ENCODE peak calls at places on chromosomes 5 and 9, in six cellular contexts. T is sigmoid colon, G is hepatocyte, U is fibroblast of villous mesenchyme, J is fibroblast of mammary gland, M is Panc1. V is an unnamed sample.
A peak's percentile ranks its signal among the peaks of the same experiment; 100 is the strongest.

GRCh38 chr9:85541876-85542275 is 199.9 kb downstream of the AGTPBP1 start:
- DNase-seq in T (no peak), G (no peak), U (no peak), J (no peak), M (no peak), V (peak; percentile 12)

GRCh38 chr9:18544456-18544855 is 70.5 kb downstream of the ADAMTSL1 start:
- DNase-seq in T (no peak), G (no peak), U (no peak), J (peak; percentile 66), M (no peak), V (no peak)

GRCh38 chr9:101047848-101048402 is 19.4 kb downstream of the PLPPR1 start:
- DNase-seq in T (no peak), G (no peak), U (no peak), J (peak; percentile 2), M (no peak), V (no peak)

GRCh38 chr5:135364416-135365262 is 34.4 kb downstream of the MACROH2A1 start:
- DNase-seq in T (no peak), G (no peak), U (no peak), J (no peak), M (no peak), V (no peak)

GRCh38 chr9:136098844-136099243 is 3.8 kb upstream of the NACC2 start:
- DNase-seq in T (no peak), G (no peak), U (no peak), J (no peak), M (no peak), V (peak; percentile 38)

GRCh38 chr5:32027717-32028321 is 146.3 kb downstream of the GOLPH3 start:
- DNase-seq in T (peak; percentile 88), G (peak; percentile 84), U (peak; percentile 99), J (peak; percentile 100), M (peak; percentile 36), V (peak; percentile 99)

GRCh38 chr9:94772654-94773303 is 46.3 kb downstream of the AOPEP start:
- DNase-seq in T (no peak), G (peak; percentile 63), U (peak; percentile 34), J (peak; percentile 31), M (no peak), V (peak; percentile 23)

GRCh38 chr5:34717426-34718327 is 61.5 kb downstream of the RAI14 start:
- DNase-seq in T (no peak), G (peak; percentile 25), U (peak; percentile 97), J (peak; percentile 97), M (peak; percentile 33), V (peak; percentile 97)

GRCh38 chr5:96629774-96630173 is 32.4 kb upstream of the CAST start:
- DNase-seq in T (no peak), G (no peak), U (peak; percentile 83), J (peak; percentile 94), M (peak; percentile 54), V (peak; percentile 97)

GRCh38 chr5:97019435-97020117 is 83.7 kb downstream of the LNPEP start:
- DNase-seq in T (no peak), G (peak; percentile 16), U (peak; percentile 31), J (no peak), M (no peak), V (peak; percentile 62)

GRCh38 chr9:98522487-98522886 is 186.2 kb downstream of the GABBR2 start:
- DNase-seq in T (no peak), G (no peak), U (no peak), J (peak; percentile 15), M (no peak), V (no peak)

GRCh38 chr5:14458414-14458813 is 123.2 kb upstream of the OTULINL start:
- DNase-seq in T (no peak), G (no peak), U (no peak), J (no peak), M (no peak), V (no peak)

GRCh38 chr5:157963761-157964160 is 104.8 kb upstream of the CLINT1 start:
- DNase-seq in T (no peak), G (no peak), U (no peak), J (peak; percentile 31), M (no peak), V (no peak)

GRCh38 chr5:155883966-155884555 is 442.9 kb upstream of the SGCD start:
- DNase-seq in T (no peak), G (peak; percentile 33), U (no peak), J (no peak), M (no peak), V (no peak)

GRCh38 chr9:92325269-92325990 is at the start of the genes CENPP and NOL8:
- DNase-seq in T (peak; percentile 90), G (peak; percentile 94), U (peak; percentile 92), J (peak; percentile 89), M (peak; percentile 60), V (peak; percentile 92)

GRCh38 chr5:72324186-72324825 is 4.1 kb downstream of the PTCD2 start:
- DNase-seq in T (no peak), G (no peak), U (no peak), J (peak; percentile 31), M (no peak), V (no peak)

GRCh38 chr5:2591777-2592453 is 159.6 kb downstream of the IRX2 start:
- DNase-seq in T (no peak), G (no peak), U (no peak), J (no peak), M (no peak), V (no peak)

GRCh38 chr5:159198063-159199036 is 11.0 kb downstream of the RNF145 start:
- DNase-seq in T (no peak), G (no peak), U (no peak), J (no peak), M (no peak), V (no peak)

GRCh38 chr9:93810028-93810971 is 144.9 kb downstream of the BARX1 start:
- DNase-seq in T (no peak), G (no peak), U (no peak), J (no peak), M (no peak), V (no peak)

GRCh38 chr9:74006935-74007334 is 490.2 kb upstream of the RORB start:
- DNase-seq in T (no peak), G (no peak), U (peak; percentile 42), J (peak; percentile 63), M (no peak), V (peak; percentile 74)

GRCh38 chr9:128098936-128099931 is 28.3 kb downstream of the PTGES2 start:
- DNase-seq in T (no peak), G (peak; percentile 48), U (peak; percentile 58), J (peak; percentile 28), M (no peak), V (peak; percentile 58)

GRCh38 chr5:134440185-134440755 is 28.6 kb upstream of the CDKN2AIPNL start:
- DNase-seq in T (no peak), G (no peak), U (no peak), J (no peak), M (no peak), V (no peak)

GRCh38 chr9:15901572-15901971 is 348.7 kb downstream of the CCDC171 start:
- DNase-seq in T (no peak), G (no peak), U (no peak), J (no peak), M (no peak), V (no peak)

GRCh38 chr5:27241564-27242257 is 203.3 kb upstream of the CDH9 start:
- DNase-seq in T (no peak), G (peak; percentile 51), U (peak; percentile 96), J (peak; percentile 98), M (peak; percentile 68), V (peak; percentile 98)

DNA sequence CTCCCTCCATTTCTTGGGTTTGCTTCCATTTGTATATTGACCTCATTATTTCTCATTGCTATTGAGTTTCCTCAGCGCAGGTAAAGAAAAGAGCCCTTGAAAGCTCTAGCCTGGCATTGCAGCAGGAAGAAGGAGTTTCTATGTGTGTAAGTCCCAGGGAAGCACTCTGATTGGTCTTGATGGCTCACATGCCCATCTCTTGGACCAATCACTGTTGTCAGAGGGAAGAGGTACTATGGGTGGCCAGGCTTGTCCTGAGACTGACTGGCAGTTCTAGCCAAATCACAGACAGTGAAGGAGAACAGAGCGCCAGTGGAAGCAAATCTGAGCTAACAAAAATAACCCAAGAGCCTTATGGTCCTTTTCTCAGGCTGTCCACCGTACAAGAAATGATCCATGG is 219.0 kb downstream of the PAX5 start:
- DNase-seq in T (no peak), G (no peak), U (no peak), J (no peak), M (no peak), V (no peak)
- TF ChIP-seq CTCF in T (no peak), G (no peak), U (no peak), J (no peak), M (no peak), V (no peak)

DNA sequence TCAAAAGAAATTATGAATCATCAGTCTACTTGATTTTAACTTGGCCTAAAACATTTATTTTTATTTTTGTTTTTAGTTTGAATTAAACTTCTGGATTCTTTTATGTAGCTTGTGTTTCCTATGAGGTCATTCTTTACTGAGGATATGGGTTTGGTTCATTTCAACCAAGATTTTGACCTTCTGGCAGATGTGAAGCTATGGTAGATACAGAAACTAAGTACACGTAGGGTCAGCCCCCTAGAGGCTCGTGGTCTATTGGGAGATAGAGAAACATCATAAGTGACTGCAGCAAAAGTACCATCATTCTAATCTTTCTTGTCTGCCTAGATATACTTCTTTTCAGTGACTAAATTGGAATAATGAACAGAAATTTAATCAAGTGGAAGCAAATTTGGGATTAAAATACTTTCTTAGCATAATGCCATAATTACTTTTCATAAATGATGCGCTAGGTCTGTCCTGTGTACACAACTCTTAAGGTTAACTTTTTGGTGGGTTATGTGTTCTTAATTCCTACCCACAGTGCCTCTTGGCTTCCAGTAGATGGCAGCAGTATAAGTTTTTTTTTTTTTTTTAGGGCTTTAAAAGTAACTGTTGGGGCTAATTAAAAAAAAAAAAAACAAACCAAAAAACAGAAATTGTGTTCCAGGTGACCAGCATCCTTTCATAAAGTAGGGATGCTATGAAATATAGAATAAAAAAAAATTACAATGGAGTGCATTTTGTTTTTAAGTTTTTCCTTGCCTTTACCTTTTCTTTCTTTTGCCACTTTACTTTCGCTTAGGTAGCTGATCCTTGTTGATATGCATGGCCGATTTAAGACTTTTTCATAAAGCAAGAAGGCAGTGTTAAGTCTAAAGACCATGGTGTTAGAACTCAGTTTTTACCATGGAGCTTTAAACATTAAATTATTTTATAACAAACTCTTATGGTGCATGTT is 49.9 kb downstream of the LRRTM2 start:
- DNase-seq in T (no peak), G (peak; percentile 17), U (peak; percentile 63), J (peak; percentile 44), M (no peak), V (peak; percentile 48)
- TF ChIP-seq CTCF in T (peak; percentile 8), G (peak; percentile 61), U (peak; percentile 69), J (peak; percentile 70), M (peak; percentile 73), V (peak; percentile 62)

GRCh38 chr9:120439147-120439546 is 140.8 kb downstream of the CDK5RAP2 start:
- DNase-seq in T (no peak), G (peak; percentile 28), U (peak; percentile 37), J (peak; percentile 42), M (no peak), V (peak; percentile 63)
- TF ChIP-seq CTCF in T (no peak), G (peak; percentile 32), U (peak; percentile 76), J (peak; percentile 61), M (peak; percentile 57), V (peak; percentile 82)

DNA sequence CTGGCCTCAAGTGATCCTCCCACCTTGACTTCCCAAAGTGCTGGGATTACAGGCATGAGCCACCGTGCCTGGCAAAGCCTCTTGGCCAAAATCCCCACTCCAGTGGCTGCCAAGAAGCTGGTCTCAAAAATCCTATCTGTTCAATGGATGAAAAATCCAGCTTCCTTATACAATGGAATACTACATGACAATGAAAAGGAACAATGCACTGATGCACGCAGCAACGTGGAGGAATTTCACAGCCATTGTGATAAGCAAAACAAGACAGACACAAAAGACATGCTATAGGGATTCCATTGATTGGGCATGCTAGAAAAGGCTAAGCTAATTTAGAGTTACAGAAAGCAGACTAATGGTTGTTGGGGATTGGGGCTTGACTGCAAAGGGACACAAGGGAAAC is 13.1 kb upstream of the SFXN1 start:
- DNase-seq in T (no peak), G (no peak), U (no peak), J (no peak), M (no peak), V (no peak)
- TF ChIP-seq CTCF in T (no peak), G (no peak), U (no peak), J (no peak), M (no peak), V (no peak)